ENCODE peak calls at places on chromosomes 3 and 15, in four cellular contexts. M is globus pallidus, S is SHP77 treated with DMSO at 0.1 percent for 48 hours, B is HFFc6. L is an unnamed sample.

GRCh38 chr3:65871305-65872141 is 167.2 kb downstream of the MAGI1 start:
- DNase-seq in M (no peak), S (peak), B (no peak), L (peak)

GRCh38 chr3:25429441-25429907 is 1.4 kb downstream of the RARB start:
- DNase-seq in M (no peak), S (no peak), B (no peak), L (no peak)

GRCh38 chr15:39874890-39875549 is 45.0 kb downstream of the GPR176 start:
- DNase-seq in M (peak), S (no peak), B (peak), L (no peak)

GRCh38 chr3:11413071-11413470 is 140.9 kb downstream of the ATG7 start:
- DNase-seq in M (no peak), S (no peak), B (no peak), L (no peak)

GRCh38 chr3:171591059-171591458 is 130.9 kb upstream of the TNIK start:
- DNase-seq in M (no peak), S (no peak), B (no peak), L (no peak)

GRCh38 chr3:132535575-132536441 is 61.3 kb upstream of the ACKR4 start:
- DNase-seq in M (peak), S (peak), B (peak), L (peak)

GRCh38 chr3:40574661-40575060 is 49.9 kb downstream of the ZNF621 start:
- DNase-seq in M (peak), S (no peak), B (no peak), L (no peak)

GRCh38 chr3:143277531-143277930 is 158.0 kb downstream of the CHST2 start:
- DNase-seq in M (no peak), S (no peak), B (no peak), L (no peak)

GRCh38 chr3:77072232-77072631 is 32.3 kb downstream of the ROBO2 start:
- DNase-seq in M (no peak), S (no peak), B (no peak), L (no peak)

GRCh38 chr3:33377931-33378330 is 62.3 kb downstream of the UBP1 start:
- DNase-seq in M (no peak), S (no peak), B (peak), L (no peak)

GRCh38 chr3:193016437-193016887 is 98.8 kb upstream of the MB21D2 start:
- DNase-seq in M (no peak), S (no peak), B (peak), L (peak)

GRCh38 chr3:49723301-49723630 is 485 bp downstream of the GMPPB start:
- DNase-seq in M (no peak), S (no peak), B (peak), L (no peak)

GRCh38 chr3:125148836-125149235 is 63.7 kb downstream of the SLC12A8 start:
- DNase-seq in M (no peak), S (no peak), B (no peak), L (no peak)

GRCh38 chr15:101723161-101723873 is 956 bp downstream of the TARS3 start:
- DNase-seq in M (no peak), S (peak), B (peak), L (peak)

GRCh38 chr15:68389936-68390790 is 41.8 kb downstream of the ITGA11 start:
- DNase-seq in M (no peak), S (no peak), B (peak), L (no peak)

GRCh38 chr15:69994429-69995201 is 103.1 kb downstream of the TLE3 start:
- DNase-seq in M (no peak), S (no peak), B (no peak), L (no peak)

GRCh38 chr15:40010681-40011080 is 28.3 kb downstream of the SRP14 start:
- DNase-seq in M (peak), S (no peak), B (peak), L (no peak)

GRCh38 chr3:49656541-49657112 is 17.5 kb upstream of the APEH start:
- DNase-seq in M (no peak), S (no peak), B (no peak), L (no peak)

GRCh38 chr3:37812497-37812896 is 49.2 kb upstream of the CTDSPL start:
- DNase-seq in M (no peak), S (no peak), B (no peak), L (no peak)

GRCh38 chr15:40090774-40091455 is 17.8 kb downstream of the BMF start:
- DNase-seq in M (no peak), S (no peak), B (no peak), L (no peak)

GRCh38 chr3:105752791-105753415 is 115.9 kb downstream of the CBLB start:
- DNase-seq in M (no peak), S (no peak), B (peak), L (peak)

GRCh38 chr3:142645236-142645793 is 49.1 kb downstream of the PLS1 start:
- DNase-seq in M (no peak), S (no peak), B (peak), L (no peak)

GRCh38 chr15:87365221-87365620 is 891.3 kb downstream of the NTRK3 start:
- DNase-seq in M (no peak), S (no peak), B (peak), L (no peak)

GRCh38 chr15:101038327-101039003 is 119.3 kb downstream of the LRRK1 start:
- DNase-seq in M (no peak), S (no peak), B (no peak), L (no peak)

GRCh38 chr3:160928183-160928718 is 172.2 kb downstream of the PPM1L start:
- DNase-seq in M (no peak), S (no peak), B (no peak), L (no peak)

GRCh38 chr3:103600844-103601243 is 1166.0 kb downstream of the ZPLD1 start:
- DNase-seq in M (no peak), S (no peak), B (no peak), L (no peak)

GRCh38 chr15:35481992-35482391 is 64.0 kb downstream of the DPH6 start:
- DNase-seq in M (no peak), S (no peak), B (peak), L (no peak)

GRCh38 chr3:9951598-9951961 is 628 bp downstream of the PRRT3 start:
- DNase-seq in M (no peak), S (no peak), B (no peak), L (no peak)

GRCh38 chr3:19105826-19106225 is 42.5 kb upstream of the KCNH8 start:
- DNase-seq in M (no peak), S (no peak), B (no peak), L (no peak)

GRCh38 chr3:167246252-167246651 is 133.8 kb downstream of the ZBBX start:
- DNase-seq in M (no peak), S (no peak), B (no peak), L (no peak)

GRCh38 chr15:66126057-66126855 is 127.3 kb downstream of the MEGF11 start:
- DNase-seq in M (no peak), S (no peak), B (no peak), L (no peak)